ENCODE peak calls at places on chromosomes 11 and 22, in six cellular contexts. V, U, A, F, G and K are unnamed samples.

GRCh38 chr22:44143117-44143495 is 37.6 kb upstream of the PARVG start:
- DNase-seq in U (no peak), G (no peak), A (no peak), V (no peak), F (no peak), K (no peak)

GRCh38 chr22:20009018-20009482 is 7.6 kb downstream of the ARVCF start:
- DNase-seq in U (no peak), V (no peak), F (no peak), A (no peak), G (no peak), K (no peak)

GRCh38 chr22:47174096-47174495 is 411.6 kb downstream of the TBC1D22A start:
- DNase-seq in F (no peak), V (no peak), U (no peak), A (no peak), G (no peak), K (no peak)

GRCh38 chr11:69298778-69299461 is 5.0 kb downstream of the MYEOV start:
- DNase-seq in G (no peak), U (no peak), A (no peak), F (peak), V (no peak), K (no peak)

GRCh38 chr22:19244600-19245352 is 46.7 kb downstream of the CLTCL1 start:
- DNase-seq in U (no peak), G (no peak), V (no peak), A (no peak), F (no peak), K (no peak)

GRCh38 chr22:18029686-18030267 is 5.4 kb upstream of the MICAL3 start:
- DNase-seq in G (no peak), F (no peak), A (no peak), U (no peak), V (no peak), K (no peak)

GRCh38 chr11:105144887-105145286 is 5.3 kb upstream of the CARD18 start:
- DNase-seq in F (peak), A (no peak), G (no peak), V (no peak), U (no peak), K (peak)

GRCh38 chr22:33888821-33889220 is 31.5 kb downstream of the LARGE1 start:
- DNase-seq in F (no peak), G (no peak), U (no peak), A (no peak), V (no peak), K (no peak)

GRCh38 chr11:4637662-4638047 is 378 bp downstream of the OR51D1 start:
- DNase-seq in G (no peak), A (no peak), V (no peak), U (no peak), F (no peak), K (no peak)

GRCh38 chr11:120564573-120565301 is 53.2 kb downstream of the GRIK4 start:
- DNase-seq in V (no peak), F (no peak), G (no peak), A (peak), U (peak), K (peak)

GRCh38 chr11:117384045-117384444 is 56.4 kb downstream of the CEP164 start:
- DNase-seq in F (peak), G (no peak), V (peak), U (no peak), A (no peak), K (peak)

GRCh38 chr11:115716080-115716479 is 211.9 kb upstream of the CADM1 start:
- DNase-seq in A (no peak), V (no peak), G (no peak), F (no peak), U (no peak), K (no peak)

GRCh38 chr11:66870616-66871520 is 14.0 kb downstream of the LRFN4 start:
- DNase-seq in U (no peak), G (no peak), A (no peak), V (no peak), F (no peak), K (no peak)

GRCh38 chr11:132911186-132911585 is 621.1 kb downstream of the OPCML start:
- DNase-seq in A (no peak), G (no peak), U (no peak), F (peak), V (peak), K (peak)

GRCh38 chr22:27993201-27993635 is 74.2 kb upstream of the PITPNB start:
- DNase-seq in F (no peak), A (no peak), G (no peak), V (no peak), U (no peak), K (no peak)

GRCh38 chr11:126578426-126578825 is 222.9 kb downstream of the ST3GAL4 start:
- DNase-seq in A (no peak), U (no peak), F (no peak), V (no peak), G (no peak), K (no peak)

GRCh38 chr11:3786781-3787428 is 10.4 kb downstream of the NUP98 start:
- DNase-seq in G (no peak), F (peak), U (no peak), A (no peak), V (no peak), K (peak)

GRCh38 chr11:114060402-114061052 is 1.0 kb downstream of the ZBTB16 start:
- DNase-seq in U (no peak), F (peak), A (peak), G (no peak), V (no peak), K (no peak)

GRCh38 chr11:19813158-19813879 is 100.7 kb downstream of the NAV2 start:
- DNase-seq in A (no peak), V (no peak), F (no peak), U (no peak), G (no peak), K (no peak)

GRCh38 chr11:118634435-118635236 is 27.2 kb downstream of the PHLDB1 start:
- DNase-seq in U (peak), V (no peak), A (peak), G (no peak), F (no peak), K (peak)

GRCh38 chr11:44177905-44178304 is 82.4 kb downstream of the EXT2 start:
- DNase-seq in F (no peak), U (no peak), A (no peak), G (no peak), V (no peak), K (no peak)

GRCh38 chr11:8714622-8715225 is 32.1 kb downstream of the RPL27A start:
- DNase-seq in U (no peak), V (no peak), F (peak), A (no peak), G (no peak), K (peak)

GRCh38 chr11:2387266-2387982 is 10.3 kb downstream of the CD81 start:
- DNase-seq in A (peak), F (peak), U (peak), V (no peak), G (no peak), K (no peak)

GRCh38 chr11:13042873-13043338 is 33.8 kb downstream of the RASSF10 start:
- DNase-seq in G (no peak), A (no peak), U (no peak), F (peak), V (no peak), K (no peak)

GRCh38 chr11:129861702-129862107 is 33.7 kb downstream of the NFRKB start:
- DNase-seq in F (peak), A (no peak), V (peak), G (peak), U (peak), K (peak)

GRCh38 chr11:87463486-87464102 is 425.9 kb downstream of the TMEM135 start:
- DNase-seq in G (no peak), V (no peak), U (peak), F (peak), A (no peak), K (no peak)

GRCh38 chr11:27174672-27175210 is 134.1 kb downstream of the BBOX1 start:
- DNase-seq in G (no peak), V (no peak), A (no peak), F (no peak), U (no peak), K (no peak)

GRCh38 chr22:43094085-43094484 is 4.9 kb upstream of the TTLL1 start:
- DNase-seq in G (no peak), F (peak), U (no peak), V (no peak), A (no peak), K (no peak)

GRCh38 chr22:35863432-35863831 is 145.8 kb downstream of the APOL5 start:
- DNase-seq in U (no peak), G (no peak), V (no peak), F (no peak), A (no peak), K (no peak)

GRCh38 chr11:134397304-134398078 is 14.6 kb downstream of the B3GAT1 start:
- DNase-seq in A (no peak), V (no peak), U (no peak), F (no peak), G (no peak), K (no peak)

GRCh38 chr11:125947419-125948277 is 1.8 kb downstream of the VSIG10L2 start:
- DNase-seq in V (no peak), A (no peak), F (no peak), G (no peak), U (no peak), K (no peak)

GRCh38 chr22:19109198-19110063 is 12.8 kb downstream of the DGCR2 start:
- DNase-seq in G (no peak), F (peak), U (no peak), V (no peak), A (no peak), K (peak)

GRCh38 chr11:95904009-95904650 is 19.8 kb downstream of the MTMR2 start:
- DNase-seq in V (no peak), F (no peak), U (no peak), G (no peak), A (no peak), K (no peak)